ENCODE peak calls at places on chromosomes 7 and 10, in four cellular contexts. T is HepG2, G is GM12878, S is H1. F is an unnamed sample.
A peak's percentile ranks its signal among the peaks of the same experiment; 100 is the strongest.

GRCh38 chr7:94250984-94251383 is 143.7 kb upstream of the COL1A2 start:
- DNase-seq in T (no peak), G (no peak), S (no peak), F (no peak)

GRCh38 chr10:94403034-94403822 is 887 bp downstream of the TBC1D12 start:
- DNase-seq in T (peak; percentile 76), G (peak; percentile 47), S (no peak), F (no peak)

GRCh38 chr10:29140991-29141390 is 147.9 kb upstream of the LYZL1 start:
- DNase-seq in T (no peak), G (no peak), S (no peak), F (peak; percentile 40)

GRCh38 chr7:19698331-19698730 is 10.5 kb downstream of the POLR1F start:
- DNase-seq in T (no peak), G (no peak), S (no peak), F (no peak)

GRCh38 chr7:100370303-100370702 is 3.0 kb upstream of the PILRA start:
- DNase-seq in T (no peak), G (no peak), S (peak; percentile 34), F (peak; percentile 87)

GRCh38 chr10:113922787-113923570 is 68.5 kb downstream of the NHLRC2 start:
- DNase-seq in T (no peak), G (no peak), S (peak; percentile 17), F (no peak)

GRCh38 chr10:17891435-17891834 is 60.3 kb upstream of the SLC39A12 start:
- DNase-seq in T (no peak), G (no peak), S (no peak), F (no peak)

GRCh38 chr10:1036341-1036791 is 10.7 kb upstream of the IDI2 start:
- DNase-seq in T (no peak), G (no peak), S (no peak), F (no peak)

GRCh38 chr10:70145666-70146488 is 623 bp downstream of the TYSND1 start:
- DNase-seq in T (peak; percentile 41), G (no peak), S (no peak), F (no peak)

GRCh38 chr7:98235901-98236300 is 16.1 kb downstream of the TECPR1 start:
- DNase-seq in T (no peak), G (no peak), S (no peak), F (no peak)

GRCh38 chr7:105369944-105370343 is 18.8 kb downstream of the SRPK2 start:
- DNase-seq in T (no peak), G (no peak), S (no peak), F (no peak)

DNA sequence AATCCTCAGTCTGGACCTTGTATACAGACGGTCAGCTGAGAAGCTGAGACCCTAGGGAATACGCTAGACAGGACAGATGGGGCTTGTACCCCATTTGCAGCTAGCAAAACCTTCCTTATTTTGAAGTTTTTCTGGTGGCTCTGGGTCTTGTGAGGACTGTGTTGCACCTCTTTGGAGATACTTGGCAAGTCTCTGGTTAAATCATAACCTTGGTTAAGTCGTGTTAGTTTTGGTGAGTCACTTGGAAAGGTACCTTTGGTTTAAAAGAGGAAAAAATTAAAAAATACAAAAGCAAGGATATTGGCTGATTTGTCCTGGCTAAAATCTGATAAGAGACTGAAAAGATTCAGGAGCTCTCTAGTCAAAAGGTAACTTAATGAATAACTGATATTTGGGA is 140.6 kb downstream of the COBL start:
- DNase-seq in T (no peak), G (no peak), S (no peak), F (no peak)
- H3K4me1 ChIP-seq in T (no peaks in the 10 kb centered on the region), G (no peaks in the 10 kb centered on the region), S (peaks cover 14% of the 10 kb centered on the region), F (peaks cover 6% of the 10 kb centered on the region)

GRCh38 chr7:95622001-95622549 is 25.8 kb upstream of the PDK4 start:
- DNase-seq in T (no peak), G (no peak), S (no peak), F (no peak)

GRCh38 chr7:95620631-95621030 is 24.3 kb upstream of the PDK4 start:
- DNase-seq in T (no peak), G (no peak), S (no peak), F (no peak)

GRCh38 chr7:95621404-95621803 is 25.1 kb upstream of the PDK4 start:
- DNase-seq in T (no peak), G (no peak), S (no peak), F (no peak)

GRCh38 chr7:95623788-95624187 is 27.5 kb upstream of the PDK4 start:
- DNase-seq in T (no peak), G (no peak), S (no peak), F (no peak)

DNA sequence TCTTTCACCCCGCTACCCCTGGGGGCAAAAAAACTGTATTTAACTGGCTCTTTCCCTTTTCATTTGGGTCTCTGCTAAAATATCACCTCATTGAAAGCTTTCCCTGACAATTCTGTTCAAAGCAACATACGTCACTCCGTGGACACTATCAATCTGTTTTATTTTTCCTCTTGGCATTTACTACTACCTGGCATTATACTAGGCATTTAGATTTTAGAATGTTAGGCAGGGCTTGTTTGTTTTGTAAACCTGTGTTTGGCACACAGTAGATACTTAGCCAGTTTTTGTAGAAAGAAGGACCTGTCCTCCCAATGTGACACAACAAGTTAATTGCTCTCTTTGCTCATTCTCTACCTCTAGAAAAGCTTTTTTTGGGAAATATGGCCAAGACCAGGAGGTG is 26.5 kb upstream of the PDK4 start:
- DNase-seq in T (no peak), G (no peak), S (no peak), F (no peak)
- TF ChIP-seq SUZ12 in T (no peak), G (no peak), S (no peak), F (no peak)

GRCh38 chr10:62059424-62059913 is 158.0 kb downstream of the ARID5B start:
- DNase-seq in T (no peak), G (no peak), S (no peak), F (no peak)
- H3K9ac ChIP-seq in T (no peak overlapping the region), G (no peak overlapping the region), S (no peak overlapping the region), F (no peak overlapping the region)

GRCh38 chr7:106420741-106421140 is 136.0 kb upstream of the NAMPT start:
- DNase-seq in T (no peak), G (no peak), S (no peak), F (no peak)
- H3K4me1 ChIP-seq in T (no peaks in the 10 kb centered on the region), G (peaks cover 19% of the 10 kb centered on the region), S (no peaks in the 10 kb centered on the region), F (no peaks in the 10 kb centered on the region)

DNA sequence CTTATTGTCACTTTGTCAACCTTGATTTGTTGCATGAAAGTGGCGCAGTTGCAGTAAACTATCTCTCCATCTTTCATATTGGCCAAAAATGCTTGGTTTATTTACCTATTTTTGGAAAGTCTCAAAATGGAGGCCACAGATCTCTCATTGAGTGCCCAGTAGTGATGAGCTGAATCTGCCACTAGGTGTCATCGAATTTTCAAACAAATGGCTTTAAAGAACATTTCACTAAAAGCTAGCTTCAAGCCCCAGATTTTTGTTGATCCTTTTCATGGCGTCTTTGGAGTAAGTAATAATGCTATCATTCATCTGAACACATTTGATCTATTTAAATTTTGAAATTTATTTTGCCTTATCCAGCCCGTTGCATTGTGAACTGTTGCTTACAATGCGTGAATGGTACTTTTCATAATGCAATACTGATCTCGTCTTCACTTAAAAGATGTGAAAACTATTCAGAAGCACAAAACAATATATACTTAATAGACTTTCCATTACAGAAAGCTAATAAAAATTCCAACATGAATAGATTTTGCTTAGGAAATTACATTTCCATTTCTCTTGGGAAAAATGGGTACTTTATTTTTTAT is 236.2 kb downstream of the DNAJB9 start:
- DNase-seq in T (peak; percentile 5), G (no peak), S (no peak), F (peak; percentile 38)
- TF ChIP-seq SUZ12 in T (no peak), G (no peak), S (no peak), F (no peak)

F was measured in NT2/D1.